ENCODE peak calls at places on chromosomes 12 and 14, in nine cellular contexts. One of them, this sample, is unnamed. For H3K4me1, the result is how much of the 10 kb centered on the place peaks cover.

GRCh38 chr14:74326369-74327152 is 21.7 kb upstream of the VRTN start:
- DNase-seq in thyroid gland: no peak
- DNase-seq in lower lobe of right lung: no peak
- DNase-seq in MM.1S: no peak
- DNase-seq in Panc1: no peak
- DNase-seq in fibroblast of lung: no peak
- DNase-seq in iPS DF 6.9: peak
- DNase-seq in PC-3: no peak
- DNase-seq in right lobe of liver: no peak
- DNase-seq in this sample: no peak

GRCh38 chr14:67505254-67505653 is 16.7 kb upstream of the TMEM229B start:
- DNase-seq in thyroid gland: no peak
- DNase-seq in lower lobe of right lung: no peak
- DNase-seq in MM.1S: no peak
- DNase-seq in Panc1: no peak
- DNase-seq in fibroblast of lung: no peak
- DNase-seq in iPS DF 6.9: no peak
- DNase-seq in PC-3: no peak
- DNase-seq in right lobe of liver: no peak
- DNase-seq in this sample: no peak

GRCh38 chr12:123034022-123034541 is 53.6 kb downstream of the ARL6IP4 start:
- DNase-seq in thyroid gland: no peak
- DNase-seq in lower lobe of right lung: no peak
- DNase-seq in MM.1S: no peak
- DNase-seq in Panc1: no peak
- DNase-seq in fibroblast of lung: no peak
- DNase-seq in iPS DF 6.9: no peak
- DNase-seq in PC-3: no peak
- DNase-seq in right lobe of liver: peak
- DNase-seq in this sample: peak

GRCh38 chr12:18250313-18250916 is 10.9 kb upstream of the PIK3C2G start:
- DNase-seq in thyroid gland: no peak
- DNase-seq in lower lobe of right lung: no peak
- DNase-seq in MM.1S: peak
- DNase-seq in Panc1: peak
- DNase-seq in fibroblast of lung: peak
- DNase-seq in iPS DF 6.9: peak
- DNase-seq in PC-3: peak
- DNase-seq in right lobe of liver: no peak
- DNase-seq in this sample: no peak

GRCh38 chr14:20679907-20680306 is 4.5 kb upstream of the RNASE4 start:
- DNase-seq in thyroid gland: peak
- DNase-seq in lower lobe of right lung: no peak
- DNase-seq in MM.1S: peak
- DNase-seq in Panc1: peak
- DNase-seq in fibroblast of lung: peak
- DNase-seq in iPS DF 6.9: no peak
- DNase-seq in PC-3: peak
- DNase-seq in right lobe of liver: no peak
- DNase-seq in this sample: no peak

GRCh38 chr12:64025174-64025958 is 180.9 kb downstream of the SRGAP1 start:
- DNase-seq in thyroid gland: no peak
- DNase-seq in lower lobe of right lung: no peak
- DNase-seq in MM.1S: no peak
- DNase-seq in Panc1: no peak
- DNase-seq in fibroblast of lung: no peak
- DNase-seq in iPS DF 6.9: no peak
- DNase-seq in PC-3: no peak
- DNase-seq in right lobe of liver: no peak
- DNase-seq in this sample: no peak

GRCh38 chr12:5262885-5263284 is 169.0 kb upstream of the NTF3 start:
- DNase-seq in thyroid gland: no peak
- DNase-seq in lower lobe of right lung: no peak
- DNase-seq in MM.1S: no peak
- DNase-seq in Panc1: no peak
- DNase-seq in fibroblast of lung: no peak
- DNase-seq in iPS DF 6.9: no peak
- DNase-seq in PC-3: no peak
- DNase-seq in right lobe of liver: no peak
- DNase-seq in this sample: no peak

GRCh38 chr12:101608301-101609133 is 13.7 kb downstream of the MYBPC1 start:
- DNase-seq in thyroid gland: no peak
- DNase-seq in lower lobe of right lung: peak
- DNase-seq in MM.1S: no peak
- DNase-seq in Panc1: no peak
- DNase-seq in fibroblast of lung: no peak
- DNase-seq in iPS DF 6.9: no peak
- DNase-seq in PC-3: peak
- DNase-seq in right lobe of liver: no peak
- DNase-seq in this sample: no peak

GRCh38 chr12:33589609-33590114 is 150.0 kb upstream of the SYT10 start:
- DNase-seq in thyroid gland: no peak
- DNase-seq in lower lobe of right lung: no peak
- DNase-seq in MM.1S: no peak
- DNase-seq in Panc1: no peak
- DNase-seq in fibroblast of lung: no peak
- DNase-seq in iPS DF 6.9: no peak
- DNase-seq in PC-3: no peak
- DNase-seq in right lobe of liver: no peak
- DNase-seq in this sample: no peak

GRCh38 chr12:33581613-33582122 is 142.0 kb upstream of the SYT10 start:
- DNase-seq in thyroid gland: no peak
- DNase-seq in lower lobe of right lung: no peak
- DNase-seq in MM.1S: no peak
- DNase-seq in Panc1: no peak
- DNase-seq in fibroblast of lung: no peak
- DNase-seq in iPS DF 6.9: no peak
- DNase-seq in PC-3: no peak
- DNase-seq in right lobe of liver: no peak
- DNase-seq in this sample: no peak

GRCh38 chr12:33588725-33589405 is 149.2 kb upstream of the SYT10 start:
- DNase-seq in thyroid gland: no peak
- DNase-seq in lower lobe of right lung: no peak
- DNase-seq in MM.1S: no peak
- DNase-seq in Panc1: no peak
- DNase-seq in fibroblast of lung: no peak
- DNase-seq in iPS DF 6.9: no peak
- DNase-seq in PC-3: no peak
- DNase-seq in right lobe of liver: no peak
- DNase-seq in this sample: no peak

GRCh38 chr12:33588082-33588712 is 148.6 kb upstream of the SYT10 start:
- DNase-seq in thyroid gland: no peak
- DNase-seq in lower lobe of right lung: no peak
- DNase-seq in MM.1S: peak
- DNase-seq in Panc1: no peak
- DNase-seq in fibroblast of lung: no peak
- DNase-seq in iPS DF 6.9: peak
- DNase-seq in PC-3: peak
- DNase-seq in right lobe of liver: no peak
- DNase-seq in this sample: no peak

GRCh38 chr12:33586576-33586975 is 147.0 kb upstream of the SYT10 start:
- DNase-seq in thyroid gland: no peak
- DNase-seq in lower lobe of right lung: no peak
- DNase-seq in MM.1S: no peak
- DNase-seq in Panc1: no peak
- DNase-seq in fibroblast of lung: no peak
- DNase-seq in iPS DF 6.9: no peak
- DNase-seq in PC-3: peak
- DNase-seq in right lobe of liver: no peak
- DNase-seq in this sample: no peak
- H3K4me1 ChIP-seq in thyroid gland: under half
- H3K4me1 ChIP-seq in lower lobe of right lung: under half
- H3K4me1 ChIP-seq in MM.1S: under half
- H3K4me1 ChIP-seq in Panc1: under half
- H3K4me1 ChIP-seq in fibroblast of lung: under half
- H3K4me1 ChIP-seq in iPS DF 6.9: under half
- H3K4me1 ChIP-seq in PC-3: under half
- H3K4me1 ChIP-seq in right lobe of liver: under half
- H3K4me1 ChIP-seq in this sample: under half

GRCh38 chr12:76270657-76271358 is 77.4 kb downstream of the BBS10 start:
- DNase-seq in thyroid gland: no peak
- DNase-seq in lower lobe of right lung: no peak
- DNase-seq in MM.1S: no peak
- DNase-seq in Panc1: no peak
- DNase-seq in fibroblast of lung: peak
- DNase-seq in iPS DF 6.9: no peak
- DNase-seq in PC-3: no peak
- DNase-seq in right lobe of liver: no peak
- DNase-seq in this sample: no peak
- H3K4me1 ChIP-seq in thyroid gland: under half
- H3K4me1 ChIP-seq in lower lobe of right lung: under half
- H3K4me1 ChIP-seq in MM.1S: under half
- H3K4me1 ChIP-seq in Panc1: under half
- H3K4me1 ChIP-seq in fibroblast of lung: under half
- H3K4me1 ChIP-seq in iPS DF 6.9: under half
- H3K4me1 ChIP-seq in PC-3: under half
- H3K4me1 ChIP-seq in right lobe of liver: under half
- H3K4me1 ChIP-seq in this sample: under half

GRCh38 chr14:93958567-93959238 is 17.7 kb downstream of the ASB2 start:
- DNase-seq in thyroid gland: no peak
- DNase-seq in lower lobe of right lung: no peak
- DNase-seq in MM.1S: no peak
- DNase-seq in Panc1: no peak
- DNase-seq in fibroblast of lung: no peak
- DNase-seq in iPS DF 6.9: no peak
- DNase-seq in PC-3: no peak
- DNase-seq in right lobe of liver: no peak
- DNase-seq in this sample: no peak

GRCh38 chr14:93959239-93960107 is 16.9 kb downstream of the ASB2 start:
- DNase-seq in thyroid gland: peak
- DNase-seq in lower lobe of right lung: peak
- DNase-seq in MM.1S: peak
- DNase-seq in Panc1: peak
- DNase-seq in fibroblast of lung: peak
- DNase-seq in iPS DF 6.9: no peak
- DNase-seq in PC-3: peak
- DNase-seq in right lobe of liver: no peak
- DNase-seq in this sample: peak

GRCh38 chr14:93957333-93957710 is 19.0 kb downstream of the ASB2 start:
- DNase-seq in thyroid gland: no peak
- DNase-seq in lower lobe of right lung: no peak
- DNase-seq in MM.1S: no peak
- DNase-seq in Panc1: no peak
- DNase-seq in fibroblast of lung: no peak
- DNase-seq in iPS DF 6.9: no peak
- DNase-seq in PC-3: no peak
- DNase-seq in right lobe of liver: no peak
- DNase-seq in this sample: no peak

GRCh38 chr14:93956514-93957332 is 19.6 kb downstream of the ASB2 start:
- DNase-seq in thyroid gland: no peak
- DNase-seq in lower lobe of right lung: no peak
- DNase-seq in MM.1S: no peak
- DNase-seq in Panc1: no peak
- DNase-seq in fibroblast of lung: no peak
- DNase-seq in iPS DF 6.9: no peak
- DNase-seq in PC-3: no peak
- DNase-seq in right lobe of liver: peak
- DNase-seq in this sample: peak

DNA sequence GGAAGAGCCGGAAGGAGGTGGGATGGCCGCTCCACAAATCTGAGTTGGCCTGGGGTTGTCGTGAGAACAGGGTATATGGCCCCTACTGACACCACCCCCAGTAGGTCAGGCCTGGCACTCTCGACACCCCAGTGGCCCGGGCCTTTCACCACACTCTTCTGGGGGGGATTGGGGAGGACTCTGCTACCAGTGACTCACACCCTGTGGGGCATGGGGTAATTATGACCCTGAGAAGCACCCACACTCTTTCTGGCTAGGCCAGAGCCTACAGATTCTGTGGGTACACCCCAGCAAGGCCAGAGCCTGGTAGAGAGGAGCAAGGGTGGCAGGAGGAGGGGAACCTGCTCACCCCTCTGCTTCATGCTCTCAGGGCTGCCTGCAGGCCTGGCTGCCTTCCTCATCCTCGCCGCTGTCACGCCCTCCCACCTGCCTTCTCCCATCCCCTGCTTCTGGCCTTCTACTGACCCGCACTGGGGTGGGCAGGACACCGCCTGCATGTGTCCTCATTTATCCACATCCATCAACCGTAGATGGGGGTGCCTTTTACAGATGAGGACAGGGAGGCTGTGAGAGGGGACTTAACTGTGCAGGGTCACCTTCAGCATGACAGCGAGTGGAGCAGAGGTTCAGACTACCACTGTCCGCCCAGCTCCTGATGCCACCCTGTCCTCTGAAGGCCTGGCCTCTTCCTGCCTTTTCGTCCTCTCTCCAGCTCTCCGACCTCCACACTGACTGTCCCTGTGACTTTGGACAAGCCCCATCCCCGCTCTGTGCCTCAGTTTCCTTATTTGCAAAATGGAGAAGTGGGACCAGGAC is 18.4 kb downstream of the ASB2 start:
- DNase-seq in thyroid gland: no peak
- DNase-seq in lower lobe of right lung: no peak
- DNase-seq in MM.1S: no peak
- DNase-seq in Panc1: no peak
- DNase-seq in fibroblast of lung: no peak
- DNase-seq in iPS DF 6.9: no peak
- DNase-seq in PC-3: no peak
- DNase-seq in right lobe of liver: peak
- DNase-seq in this sample: no peak
- H3K4me1 ChIP-seq in thyroid gland: under half
- H3K4me1 ChIP-seq in lower lobe of right lung: half or more
- H3K4me1 ChIP-seq in MM.1S: half or more
- H3K4me1 ChIP-seq in Panc1: under half
- H3K4me1 ChIP-seq in fibroblast of lung: under half
- H3K4me1 ChIP-seq in iPS DF 6.9: under half
- H3K4me1 ChIP-seq in PC-3: under half
- H3K4me1 ChIP-seq in right lobe of liver: under half
- H3K4me1 ChIP-seq in this sample: half or more

GRCh38 chr12:120249875-120250795 is 15.4 kb downstream of the PXN start:
- DNase-seq in thyroid gland: peak
- DNase-seq in lower lobe of right lung: no peak
- DNase-seq in MM.1S: no peak
- DNase-seq in Panc1: no peak
- DNase-seq in fibroblast of lung: no peak
- DNase-seq in iPS DF 6.9: no peak
- DNase-seq in PC-3: no peak
- DNase-seq in right lobe of liver: peak
- DNase-seq in this sample: peak

GRCh38 chr12:120252071-120252906 is 13.2 kb downstream of the PXN start:
- DNase-seq in thyroid gland: no peak
- DNase-seq in lower lobe of right lung: no peak
- DNase-seq in MM.1S: no peak
- DNase-seq in Panc1: no peak
- DNase-seq in fibroblast of lung: no peak
- DNase-seq in iPS DF 6.9: no peak
- DNase-seq in PC-3: no peak
- DNase-seq in right lobe of liver: no peak
- DNase-seq in this sample: peak

GRCh38 chr12:120257041-120257821 is 8.3 kb downstream of the PXN start:
- DNase-seq in thyroid gland: peak
- DNase-seq in lower lobe of right lung: no peak
- DNase-seq in MM.1S: no peak
- DNase-seq in Panc1: no peak
- DNase-seq in fibroblast of lung: peak
- DNase-seq in iPS DF 6.9: no peak
- DNase-seq in PC-3: peak
- DNase-seq in right lobe of liver: no peak
- DNase-seq in this sample: no peak

GRCh38 chr12:120258323-120258896 is 7.1 kb downstream of the PXN start:
- DNase-seq in thyroid gland: no peak
- DNase-seq in lower lobe of right lung: no peak
- DNase-seq in MM.1S: no peak
- DNase-seq in Panc1: no peak
- DNase-seq in fibroblast of lung: no peak
- DNase-seq in iPS DF 6.9: no peak
- DNase-seq in PC-3: no peak
- DNase-seq in right lobe of liver: no peak
- DNase-seq in this sample: no peak

GRCh38 chr12:120254809-120255208 is 10.7 kb downstream of the PXN start:
- DNase-seq in thyroid gland: no peak
- DNase-seq in lower lobe of right lung: no peak
- DNase-seq in MM.1S: no peak
- DNase-seq in Panc1: no peak
- DNase-seq in fibroblast of lung: no peak
- DNase-seq in iPS DF 6.9: no peak
- DNase-seq in PC-3: no peak
- DNase-seq in right lobe of liver: no peak
- DNase-seq in this sample: no peak
- H3K4me1 ChIP-seq in thyroid gland: under half
- H3K4me1 ChIP-seq in lower lobe of right lung: half or more
- H3K4me1 ChIP-seq in MM.1S: under half
- H3K4me1 ChIP-seq in Panc1: half or more
- H3K4me1 ChIP-seq in fibroblast of lung: under half
- H3K4me1 ChIP-seq in iPS DF 6.9: under half
- H3K4me1 ChIP-seq in PC-3: half or more
- H3K4me1 ChIP-seq in right lobe of liver: under half
- H3K4me1 ChIP-seq in this sample: half or more

This sample was measured in spleen.